ENCODE peak calls at places on chromosomes 7 and 10, in five cellular contexts. P is transverse colon, B is adrenal gland, F is esophagus muscularis mucosa, E is prostate gland. N is an unnamed sample.

GRCh38 chr7:154406312-154406711 is 354.1 kb downstream of the DPP6 start:
- DNase-seq in P (no peak), B (no peak), F (no peak), E (no peak), N (no peak)

GRCh38 chr7:135217645-135218509 is 6.6 kb upstream of the WDR91 start:
- DNase-seq in P (no peak), B (no peak), F (no peak), E (no peak), N (no peak)

GRCh38 chr7:4159761-4160554 is 522.1 kb upstream of the FOXK1 start:
- DNase-seq in P (no peak), B (no peak), F (no peak), E (no peak), N (no peak)

GRCh38 chr10:32204606-32205005 is 142.4 kb downstream of the EPC1 start:
- DNase-seq in P (no peak), B (no peak), F (no peak), E (no peak), N (no peak)

GRCh38 chr7:92671502-92672169 is 81.4 kb upstream of the FAM133B start:
- DNase-seq in P (no peak), B (no peak), F (no peak), E (no peak), N (no peak)

GRCh38 chr10:37854606-37855005 is 2.8 kb downstream of the ZNF248 start:
- DNase-seq in P (no peak), B (no peak), F (no peak), E (no peak), N (no peak)

GRCh38 chr7:41869091-41869490 is 166.2 kb upstream of the INHBA start:
- DNase-seq in P (no peak), B (no peak), F (no peak), E (no peak), N (no peak)

GRCh38 chr10:119323085-119323670 is 115.8 kb downstream of the GRK5 start:
- DNase-seq in P (no peak), B (no peak), F (no peak), E (no peak), N (no peak)

GRCh38 chr7:138492423-138492822 is 32.4 kb downstream of the TRIM24 start:
- DNase-seq in P (no peak), B (no peak), F (no peak), E (no peak), N (no peak)

GRCh38 chr10:28711776-28712175 is 34.5 kb downstream of the BAMBI start:
- DNase-seq in P (no peak), B (no peak), F (no peak), E (no peak), N (no peak)

GRCh38 chr10:89653410-89653828 is 8.4 kb upstream of the PANK1 start:
- DNase-seq in P (no peak), B (no peak), F (no peak), E (no peak), N (no peak)

GRCh38 chr7:102404005-102404861 is 8.1 kb downstream of the PRKRIP1 start:
- DNase-seq in P (peak), B (peak), F (no peak), E (no peak), N (peak)

GRCh38 chr10:74223755-74224530 is 72.9 kb downstream of the ADK start:
- DNase-seq in P (no peak), B (no peak), F (no peak), E (no peak), N (no peak)

GRCh38 chr7:33072471-33072870 is 9.9 kb upstream of the NT5C3A start:
- DNase-seq in P (no peak), B (peak), F (no peak), E (peak), N (no peak)

GRCh38 chr7:14924398-14924797 is 21.8 kb upstream of the DGKB start:
- DNase-seq in P (no peak), B (no peak), F (no peak), E (no peak), N (no peak)

GRCh38 chr10:71695502-71696476 is 23.8 kb downstream of the C10orf105 start:
- DNase-seq in P (no peak), B (no peak), F (no peak), E (no peak), N (no peak)

GRCh38 chr10:71246591-71247143 is 34.3 kb downstream of the UNC5B start:
- DNase-seq in P (peak), B (no peak), F (no peak), E (peak), N (no peak)

GRCh38 chr7:70042533-70042932 is 444.3 kb downstream of the AUTS2 start:
- DNase-seq in P (no peak), B (peak), F (no peak), E (no peak), N (no peak)

GRCh38 chr10:3805791-3806381 is 20.9 kb upstream of the KLF6 start:
- DNase-seq in P (peak), B (no peak), F (peak), E (no peak), N (peak)

DNA sequence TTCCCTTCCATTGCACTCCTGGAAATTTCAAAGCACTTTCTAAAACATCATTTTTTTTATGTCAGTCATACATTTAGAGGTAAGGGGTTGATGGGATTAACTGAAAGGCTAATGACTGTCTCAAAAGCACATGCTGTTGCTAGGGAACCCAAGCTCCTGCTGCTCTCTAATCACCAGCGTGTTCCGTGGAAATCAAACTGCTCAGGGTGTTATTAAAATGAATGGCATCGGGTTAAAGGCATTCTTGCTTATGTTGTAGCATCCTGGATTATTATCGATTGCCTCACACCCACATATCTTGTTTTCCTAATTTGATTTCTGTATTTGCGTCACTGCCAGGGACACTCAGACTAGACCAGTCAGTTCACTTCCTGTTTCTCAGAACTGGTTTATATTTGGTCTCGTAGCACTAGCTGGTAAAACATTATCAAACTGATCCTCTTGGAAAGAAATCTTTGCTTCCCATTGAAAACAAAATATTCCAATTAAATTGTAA is 216.5 kb upstream of the MKLN1 start:
- DNase-seq in P (peak), B (peak), F (no peak), E (peak), N (peak)
- TF ChIP-seq POLR2A in P (no peak), B (no peak), F (no peak), E (no peak), N (no peak)

GRCh38 chr10:33334839-33335549 is 527 bp upstream of the NRP1 start:
- DNase-seq in P (peak), B (peak), F (no peak), E (peak), N (no peak)
- TF ChIP-seq POLR2A in P (peak), B (peak), F (no peak), E (no peak), N (no peak)

GRCh38 chr10:113603057-113603777 is 50.4 kb downstream of the HABP2 start:
- DNase-seq in P (no peak), B (no peak), F (no peak), E (no peak), N (no peak)

GRCh38 chr10:113605207-113605606 is 52.4 kb downstream of the HABP2 start:
- DNase-seq in P (no peak), B (no peak), F (no peak), E (no peak), N (no peak)

GRCh38 chr10:113600569-113600968 is 47.7 kb downstream of the HABP2 start:
- DNase-seq in P (no peak), B (no peak), F (no peak), E (no peak), N (no peak)

GRCh38 chr10:113604572-113604971 is 51.7 kb downstream of the HABP2 start:
- DNase-seq in P (no peak), B (no peak), F (no peak), E (no peak), N (no peak)
- TF ChIP-seq POLR2A in P (no peak), B (no peak), F (no peak), E (no peak), N (no peak)

DNA sequence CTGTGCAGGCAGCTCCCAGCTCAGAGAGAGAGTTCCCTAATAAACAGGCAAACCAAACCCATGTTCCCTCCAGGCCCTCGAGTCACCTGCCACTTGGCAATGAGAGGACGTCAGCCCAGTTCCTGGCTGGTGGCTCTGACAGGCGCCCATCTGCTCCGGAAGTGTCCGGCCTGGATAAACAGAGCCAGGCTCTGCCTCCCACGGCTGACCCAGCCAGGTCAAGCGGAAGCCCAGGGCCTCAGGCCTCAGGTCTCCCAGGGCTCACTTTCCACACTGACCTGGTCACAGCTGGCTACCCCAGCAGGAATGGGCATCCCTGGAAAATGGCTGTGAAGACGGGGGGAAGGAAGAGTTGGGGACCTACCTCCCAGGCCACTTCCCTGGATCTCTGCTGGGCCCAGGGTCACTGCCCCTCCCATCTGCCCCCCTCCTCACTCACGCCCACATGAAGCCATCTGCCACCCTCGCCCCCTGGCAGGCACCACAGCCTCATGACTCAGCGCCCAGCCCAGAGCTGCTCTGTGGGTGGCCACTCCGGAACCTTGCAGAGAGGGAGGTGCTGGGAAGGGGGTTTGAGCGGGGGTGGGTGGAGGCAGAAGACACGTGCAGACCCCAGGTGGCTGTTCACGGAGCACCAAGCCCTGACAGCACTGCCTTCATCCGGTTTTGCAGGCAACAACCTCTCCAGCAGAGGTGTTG is 37.4 kb upstream of the DUSP5 start:
- DNase-seq in P (peak), B (peak), F (no peak), E (no peak), N (no peak)
- TF ChIP-seq POLR2A in P (no peak), B (no peak), F (no peak), E (no peak), N (no peak)

DNA sequence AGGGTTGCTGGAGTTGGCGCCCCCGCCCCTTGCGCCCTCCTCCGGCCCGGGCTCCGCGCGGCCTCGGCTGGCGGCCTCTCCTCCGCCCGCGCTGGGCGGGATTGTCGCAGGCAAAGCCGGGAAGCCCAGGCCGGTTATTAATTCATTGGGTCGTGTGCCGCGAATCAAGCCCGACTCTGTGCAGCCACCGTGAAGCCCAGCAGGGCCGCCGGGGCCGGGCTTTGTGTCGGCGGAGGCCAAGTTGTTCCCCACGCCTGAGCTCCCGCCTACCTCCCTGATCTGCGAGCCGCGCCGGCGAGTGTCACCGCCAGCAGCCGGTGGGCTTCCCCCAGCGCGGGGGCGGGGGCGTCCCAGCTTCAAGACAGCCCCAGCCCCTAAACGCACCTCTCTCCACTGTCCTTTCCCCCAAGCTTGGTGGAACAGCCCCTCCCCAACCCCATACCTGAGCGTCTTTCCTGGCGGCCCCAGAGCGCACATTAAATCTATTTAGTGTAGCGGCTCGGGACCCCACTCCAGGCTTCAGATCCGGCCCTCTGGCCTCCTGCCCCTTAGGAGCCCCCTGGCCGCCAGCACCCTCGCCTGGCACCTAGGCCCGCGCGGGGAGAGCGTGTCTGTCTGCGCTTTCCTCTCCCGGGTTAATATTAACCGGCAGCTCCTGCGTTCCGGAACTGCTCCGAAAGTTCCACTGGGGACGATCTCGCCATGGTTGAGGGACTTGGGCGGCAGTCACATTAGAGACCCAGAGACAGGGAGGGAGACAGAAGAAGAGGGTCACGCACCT is 3.5 kb downstream of the SHH start:
- DNase-seq in P (peak), B (no peak), F (no peak), E (no peak), N (no peak)
- TF ChIP-seq POLR2A in P (peak), B (no peak), F (no peak), E (no peak), N (no peak)

GRCh38 chr7:44961844-44962482 is 16.9 kb downstream of the MYO1G start:
- DNase-seq in P (no peak), B (no peak), F (no peak), E (no peak), N (no peak)
- TF ChIP-seq POLR2A in P (no peak), B (no peak), F (no peak), E (no peak), N (no peak)

GRCh38 chr7:99408347-99409191 is at the start of the genes BUD31 and PDAP1:
- DNase-seq in P (peak), B (peak), F (peak), E (peak), N (peak)
- TF ChIP-seq POLR2A in P (peak), B (peak), F (peak), E (peak), N (peak)